ENCODE peak calls at places on chromosomes 5 and 9, in eight cellular contexts. One of them, this sample, is unnamed.

GRCh38 chr9:4301302-4301701 is 1.4 kb upstream of the GLIS3 start:
- DNase-seq in upper lobe of left lung: no peak
- DNase-seq in sigmoid colon: no peak
- DNase-seq in HCT116: no peak
- DNase-seq in K562: no peak
- DNase-seq in transverse colon: no peak
- DNase-seq in stomach: no peak
- DNase-seq in GM12878: no peak
- DNase-seq in this sample: no peak

GRCh38 chr5:102971693-102972293 is 148.1 kb downstream of the GIN1 start:
- DNase-seq in transverse colon: no peak
- DNase-seq in stomach: no peak
- DNase-seq in sigmoid colon: no peak
- DNase-seq in HCT116: peak
- DNase-seq in GM12878: no peak
- DNase-seq in upper lobe of left lung: no peak
- DNase-seq in K562: no peak
- DNase-seq in this sample: no peak

GRCh38 chr5:83378624-83379259 is 92.8 kb upstream of the VCAN start:
- DNase-seq in GM12878: no peak
- DNase-seq in K562: no peak
- DNase-seq in transverse colon: no peak
- DNase-seq in upper lobe of left lung: no peak
- DNase-seq in sigmoid colon: no peak
- DNase-seq in HCT116: no peak
- DNase-seq in stomach: no peak
- DNase-seq in this sample: no peak

GRCh38 chr9:3330792-3331420 is 194.9 kb downstream of the RFX3 start:
- DNase-seq in transverse colon: no peak
- DNase-seq in K562: no peak
- DNase-seq in HCT116: no peak
- DNase-seq in upper lobe of left lung: no peak
- DNase-seq in sigmoid colon: no peak
- DNase-seq in GM12878: no peak
- DNase-seq in stomach: no peak
- DNase-seq in this sample: no peak

GRCh38 chr9:128607642-128608350 is 48.9 kb downstream of the DYNC2I2 start:
- DNase-seq in sigmoid colon: peak
- DNase-seq in K562: no peak
- DNase-seq in HCT116: no peak
- DNase-seq in transverse colon: peak
- DNase-seq in stomach: peak
- DNase-seq in GM12878: no peak
- DNase-seq in upper lobe of left lung: no peak
- DNase-seq in this sample: no peak

GRCh38 chr5:18546570-18546969 is 912.3 kb downstream of the TAF11L14 start:
- DNase-seq in K562: no peak
- DNase-seq in transverse colon: no peak
- DNase-seq in GM12878: no peak
- DNase-seq in HCT116: no peak
- DNase-seq in sigmoid colon: no peak
- DNase-seq in stomach: no peak
- DNase-seq in upper lobe of left lung: no peak
- DNase-seq in this sample: no peak

GRCh38 chr5:62115009-62115408 is 191.0 kb upstream of the KIF2A start:
- DNase-seq in K562: no peak
- DNase-seq in GM12878: no peak
- DNase-seq in transverse colon: no peak
- DNase-seq in upper lobe of left lung: no peak
- DNase-seq in sigmoid colon: no peak
- DNase-seq in HCT116: no peak
- DNase-seq in stomach: no peak
- DNase-seq in this sample: no peak

GRCh38 chr5:165457854-165458481 is 1952.5 kb downstream of the MAT2B start:
- DNase-seq in GM12878: no peak
- DNase-seq in transverse colon: no peak
- DNase-seq in sigmoid colon: no peak
- DNase-seq in stomach: no peak
- DNase-seq in HCT116: no peak
- DNase-seq in K562: no peak
- DNase-seq in upper lobe of left lung: no peak
- DNase-seq in this sample: no peak

GRCh38 chr9:79154806-79155205 is 417.0 kb upstream of the TLE4 start:
- DNase-seq in transverse colon: no peak
- DNase-seq in K562: no peak
- DNase-seq in HCT116: no peak
- DNase-seq in sigmoid colon: no peak
- DNase-seq in stomach: no peak
- DNase-seq in upper lobe of left lung: no peak
- DNase-seq in GM12878: no peak
- DNase-seq in this sample: no peak

GRCh38 chr9:93288891-93289883 is 105.2 kb downstream of the WNK2 start:
- DNase-seq in HCT116: no peak
- DNase-seq in upper lobe of left lung: peak
- DNase-seq in stomach: no peak
- DNase-seq in K562: peak
- DNase-seq in GM12878: no peak
- DNase-seq in sigmoid colon: no peak
- DNase-seq in transverse colon: no peak
- DNase-seq in this sample: peak

GRCh38 chr5:73417307-73418035 is 31.1 kb downstream of the FOXD1 start:
- DNase-seq in GM12878: no peak
- DNase-seq in upper lobe of left lung: no peak
- DNase-seq in HCT116: no peak
- DNase-seq in stomach: no peak
- DNase-seq in transverse colon: no peak
- DNase-seq in sigmoid colon: no peak
- DNase-seq in K562: no peak
- DNase-seq in this sample: no peak

GRCh38 chr9:880725-881124 is 39.2 kb downstream of the DMRT1 start:
- DNase-seq in stomach: no peak
- DNase-seq in transverse colon: no peak
- DNase-seq in upper lobe of left lung: no peak
- DNase-seq in HCT116: no peak
- DNase-seq in K562: no peak
- DNase-seq in sigmoid colon: no peak
- DNase-seq in GM12878: peak
- DNase-seq in this sample: no peak

GRCh38 chr9:14320272-14321245 is 6.6 kb upstream of the NFIB start:
- DNase-seq in upper lobe of left lung: peak
- DNase-seq in transverse colon: peak
- DNase-seq in GM12878: no peak
- DNase-seq in sigmoid colon: no peak
- DNase-seq in stomach: peak
- DNase-seq in HCT116: no peak
- DNase-seq in K562: peak
- DNase-seq in this sample: no peak

GRCh38 chr5:140114341-140115185 is 654 bp downstream of the PURA start:
- DNase-seq in sigmoid colon: peak
- DNase-seq in GM12878: no peak
- DNase-seq in stomach: peak
- DNase-seq in transverse colon: peak
- DNase-seq in K562: peak
- DNase-seq in upper lobe of left lung: peak
- DNase-seq in HCT116: no peak
- DNase-seq in this sample: peak
- TF ChIP-seq POLR2AphosphoS5 in sigmoid colon: peak
- TF ChIP-seq POLR2AphosphoS5 in GM12878: no peak
- TF ChIP-seq POLR2AphosphoS5 in stomach: peak
- TF ChIP-seq POLR2AphosphoS5 in transverse colon: peak
- TF ChIP-seq POLR2AphosphoS5 in K562: no peak
- TF ChIP-seq POLR2AphosphoS5 in upper lobe of left lung: peak
- TF ChIP-seq POLR2AphosphoS5 in HCT116: no peak
- TF ChIP-seq POLR2AphosphoS5 in this sample: peak

DNA sequence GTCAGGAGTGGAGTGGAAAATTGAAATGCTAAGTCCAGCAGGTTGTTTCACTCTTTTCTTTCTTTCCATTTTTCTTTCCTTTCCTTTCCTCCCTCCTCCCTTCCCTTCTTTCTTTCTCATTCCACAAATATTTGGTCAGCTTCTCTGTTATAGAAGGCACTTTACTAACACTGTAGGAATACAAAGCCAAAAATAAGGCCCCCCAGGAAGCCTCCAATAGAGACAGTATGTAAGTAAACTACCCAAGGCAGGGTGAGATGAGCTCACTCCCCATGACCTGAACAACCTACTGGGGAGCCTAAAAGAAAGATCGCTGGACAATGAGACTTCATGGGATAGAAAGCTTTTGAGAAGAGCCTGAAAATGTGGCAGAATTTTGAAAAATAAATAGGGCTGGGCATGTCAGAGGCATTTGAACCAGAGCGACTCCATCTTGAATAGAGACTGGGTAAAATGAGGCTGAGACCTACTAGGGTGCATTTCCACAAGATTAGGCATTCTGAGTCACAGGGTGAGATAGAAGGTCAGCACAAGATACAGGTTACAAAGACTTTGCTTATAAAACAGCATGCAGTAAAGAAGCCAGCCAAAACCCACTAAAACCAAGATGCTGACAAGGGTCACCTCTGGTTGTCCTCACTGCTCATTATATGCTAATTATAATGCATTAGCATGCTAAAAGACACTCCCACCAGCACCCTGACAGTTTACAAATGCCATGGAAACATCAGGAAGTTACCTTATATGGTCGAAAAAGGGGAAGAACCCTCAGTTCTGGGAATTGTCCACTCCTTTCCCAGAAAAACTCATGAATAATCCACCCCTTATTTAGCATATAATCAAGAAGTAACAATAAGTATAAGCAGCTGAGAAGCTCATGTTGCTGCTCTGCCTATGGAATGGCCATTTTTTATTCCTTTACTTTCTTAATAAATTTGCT is 158.9 kb upstream of the EGFLAM start:
- DNase-seq in K562: no peak
- DNase-seq in sigmoid colon: no peak
- DNase-seq in stomach: no peak
- DNase-seq in GM12878: no peak
- DNase-seq in HCT116: no peak
- DNase-seq in transverse colon: no peak
- DNase-seq in upper lobe of left lung: no peak
- DNase-seq in this sample: peak
- H3K27ac ChIP-seq in K562: no peak
- H3K27ac ChIP-seq in sigmoid colon: no peak
- H3K27ac ChIP-seq in stomach: no peak
- H3K27ac ChIP-seq in GM12878: no peak
- H3K27ac ChIP-seq in HCT116: no peak
- H3K27ac ChIP-seq in transverse colon: no peak
- H3K27ac ChIP-seq in upper lobe of left lung: no peak
- H3K27ac ChIP-seq in this sample: no peak

GRCh38 chr5:96338624-96339023 is 94.4 kb downstream of the PCSK1 start:
- DNase-seq in upper lobe of left lung: no peak
- DNase-seq in transverse colon: peak
- DNase-seq in stomach: peak
- DNase-seq in HCT116: no peak
- DNase-seq in K562: no peak
- DNase-seq in GM12878: no peak
- DNase-seq in sigmoid colon: peak
- DNase-seq in this sample: no peak
- TF ChIP-seq POLR2A in upper lobe of left lung: no peak
- TF ChIP-seq POLR2A in transverse colon: no peak
- TF ChIP-seq POLR2A in stomach: no peak
- TF ChIP-seq POLR2A in HCT116: no peak
- TF ChIP-seq POLR2A in K562: no peak
- TF ChIP-seq POLR2A in GM12878: no peak
- TF ChIP-seq POLR2A in sigmoid colon: no peak
- TF ChIP-seq POLR2A in this sample: no peak

DNA sequence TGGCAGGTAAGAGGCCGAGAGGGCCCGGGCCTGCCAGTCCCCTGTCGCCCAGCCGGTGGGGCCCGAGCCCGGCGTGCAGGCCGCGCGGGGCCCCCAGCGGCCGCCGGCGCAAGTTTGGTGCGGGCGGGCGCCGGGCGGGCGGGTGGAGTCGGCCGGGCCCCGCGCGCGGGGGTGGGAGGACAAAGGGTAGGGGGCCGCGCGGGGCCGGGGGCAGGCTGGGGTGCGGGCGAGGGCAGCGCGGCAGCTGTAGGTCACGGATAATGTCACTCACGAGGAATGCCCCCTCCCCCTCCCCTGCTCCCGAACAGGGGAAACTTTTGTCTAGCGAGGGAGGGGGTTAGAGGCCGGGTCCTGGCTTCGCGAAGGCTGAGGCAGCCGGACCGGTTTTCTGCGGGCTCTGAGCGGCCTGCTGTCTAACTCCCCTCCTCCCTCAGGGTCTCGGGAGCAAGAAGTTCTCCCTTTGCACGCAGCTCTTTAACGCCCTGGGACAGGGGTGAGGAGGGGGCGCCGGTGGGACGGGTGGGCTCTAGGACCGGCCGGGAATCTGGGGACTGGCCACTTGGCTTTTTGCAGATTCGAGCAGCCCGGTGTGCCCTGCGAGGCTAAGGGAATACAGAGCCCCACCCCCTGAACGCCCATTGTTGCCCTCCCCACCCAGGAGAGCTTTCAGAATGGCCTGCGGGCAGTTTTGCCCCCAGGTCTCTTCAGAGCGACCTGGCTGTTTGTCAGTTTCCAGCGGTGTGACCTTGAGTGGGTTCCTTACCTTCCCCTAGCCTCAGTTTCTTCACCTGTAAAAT is 21.3 kb upstream of the NDST1 start:
- DNase-seq in sigmoid colon: no peak
- DNase-seq in transverse colon: peak
- DNase-seq in stomach: peak
- DNase-seq in upper lobe of left lung: peak
- DNase-seq in K562: peak
- DNase-seq in HCT116: peak
- DNase-seq in GM12878: no peak
- DNase-seq in this sample: no peak
- TF ChIP-seq POLR2AphosphoS5 in sigmoid colon: peak
- TF ChIP-seq POLR2AphosphoS5 in transverse colon: no peak
- TF ChIP-seq POLR2AphosphoS5 in stomach: no peak
- TF ChIP-seq POLR2AphosphoS5 in upper lobe of left lung: no peak
- TF ChIP-seq POLR2AphosphoS5 in K562: no peak
- TF ChIP-seq POLR2AphosphoS5 in HCT116: no peak
- TF ChIP-seq POLR2AphosphoS5 in GM12878: no peak
- TF ChIP-seq POLR2AphosphoS5 in this sample: no peak

DNA sequence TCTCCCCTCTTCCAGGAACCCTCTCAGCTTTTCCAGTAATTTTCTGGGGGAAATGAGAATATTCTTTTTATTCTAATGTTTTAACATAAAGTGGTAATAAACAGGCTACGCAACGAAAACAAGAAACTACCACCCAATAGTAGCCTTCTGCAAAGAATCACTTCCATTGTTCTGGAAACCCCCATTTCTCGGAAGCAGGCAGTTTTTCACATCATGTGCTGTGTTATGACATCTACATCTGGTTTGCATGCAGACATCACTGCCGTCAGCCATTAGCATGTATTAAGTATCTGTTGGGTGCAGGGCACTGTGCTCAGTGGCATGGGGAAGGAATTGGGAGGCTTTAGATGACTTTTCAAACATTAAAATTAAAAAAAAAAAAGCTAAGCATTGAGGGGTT is 37.9 kb upstream of the F2R start:
- DNase-seq in upper lobe of left lung: no peak
- DNase-seq in sigmoid colon: no peak
- DNase-seq in transverse colon: no peak
- DNase-seq in GM12878: no peak
- DNase-seq in K562: no peak
- DNase-seq in stomach: no peak
- DNase-seq in HCT116: no peak
- DNase-seq in this sample: no peak
- H3K27ac ChIP-seq in upper lobe of left lung: no peak
- H3K27ac ChIP-seq in sigmoid colon: no peak
- H3K27ac ChIP-seq in transverse colon: no peak
- H3K27ac ChIP-seq in GM12878: no peak
- H3K27ac ChIP-seq in K562: no peak
- H3K27ac ChIP-seq in stomach: no peak
- H3K27ac ChIP-seq in HCT116: no peak
- H3K27ac ChIP-seq in this sample: no peak

This sample was measured in esophagus muscularis mucosa.